ENCODE peak calls at places on chromosomes 3 and 15, in seven cellular contexts. V is fibroblast of mammary gland; Z is stimulated activated CD8-positive, alpha-beta memory T cell treated with anti-CD3 and anti-CD28 coated beads, Interleukin-15, amount 100 ng/mL, for 24 hours; I is skeletal muscle cell; G is stimulated activated naive B cell treated with anti-CD40 and anti-IgM and Interleukin-4, amounts not matched to agents 10 μg/mL and 1 μg/mL and 100 μg/mL, for 72 hours; B is EH; S is central memory CD4-positive, alpha-beta T cell. A is an unnamed sample.

GRCh38 chr3:71177375-71177774 is 406.2 kb downstream of the FOXP1 start:
- DNase-seq in V (no peak), Z (no peak), I (no peak), G (no peak), B (no peak), S (no peak), A (no peak)

GRCh38 chr15:63234479-63234878 is 42.9 kb upstream of the APH1B start:
- DNase-seq in V (peak; percentile 79), Z (no peak), I (no peak), G (no peak), B (peak; percentile 69), S (no peak), A (no peak)

GRCh38 chr3:173221010-173221409 is 80.0 kb upstream of the SPATA16 start:
- DNase-seq in V (no peak), Z (no peak), I (no peak), G (no peak), B (peak; percentile 40), S (no peak), A (no peak)

GRCh38 chr3:56878046-56878445 is 76.3 kb upstream of the ARHGEF3 start:
- DNase-seq in V (peak; percentile 50), Z (no peak), I (peak; percentile 47), G (no peak), B (no peak), S (peak; percentile 37), A (no peak)

GRCh38 chr3:176584413-176585176 is 612.7 kb downstream of the TBL1XR1 start:
- DNase-seq in V (peak; percentile 68), Z (no peak), I (peak; percentile 48), G (no peak), B (peak; percentile 84), S (no peak), A (no peak)

GRCh38 chr3:49248828-49249227 is 28.2 kb downstream of the C3orf62 start:
- DNase-seq in V (peak; percentile 42), Z (no peak), I (no peak), G (no peak), B (peak; percentile 56), S (no peak), A (no peak)

GRCh38 chr3:190053919-190054672 is 66.6 kb downstream of the P3H2 start:
- DNase-seq in V (peak; percentile 90), Z (no peak), I (no peak), G (no peak), B (peak; percentile 91), S (no peak), A (no peak)

GRCh38 chr3:129343643-129344360 is 65.1 kb downstream of the HMCES start:
- DNase-seq in V (peak; percentile 21), Z (no peak), I (no peak), G (no peak), B (peak; percentile 30), S (peak; percentile 6), A (no peak)

GRCh38 chr3:60582285-60582684 is 669.0 kb downstream of the FHIT start:
- DNase-seq in V (peak; percentile 33), Z (no peak), I (no peak), G (no peak), B (peak; percentile 5), S (no peak), A (no peak)

GRCh38 chr15:66780973-66781718 is 79.1 kb downstream of the SMAD6 start:
- DNase-seq in V (no peak), Z (no peak), I (no peak), G (no peak), B (no peak), S (no peak), A (no peak)

GRCh38 chr15:92810418-92811138 is 89.5 kb upstream of the CHD2 start:
- DNase-seq in V (peak; percentile 76), Z (no peak), I (no peak), G (no peak), B (peak; percentile 81), S (no peak), A (no peak)

GRCh38 chr15:89140595-89140994 is 52.3 kb downstream of the ABHD2 start:
- DNase-seq in V (no peak), Z (no peak), I (no peak), G (no peak), B (no peak), S (no peak), A (no peak)

GRCh38 chr15:65368300-65368617 is 9.5 kb downstream of the IGDCC3 start:
- DNase-seq in V (no peak), Z (no peak), I (no peak), G (no peak), B (no peak), S (no peak), A (no peak)

GRCh38 chr3:182258538-182259177 is 534.6 kb upstream of the ATP11B start:
- DNase-seq in V (peak; percentile 62), Z (no peak), I (peak; percentile 5), G (no peak), B (no peak), S (no peak), A (no peak)

GRCh38 chr15:92665100-92665555 is 9.6 kb upstream of the FAM174B start:
- DNase-seq in V (peak; percentile 31), Z (no peak), I (no peak), G (no peak), B (peak; percentile 82), S (no peak), A (no peak)

GRCh38 chr3:60281970-60282369 is 969.3 kb downstream of the FHIT start:
- DNase-seq in V (no peak), Z (no peak), I (no peak), G (no peak), B (no peak), S (no peak), A (no peak)

GRCh38 chr3:128575777-128576176 is 74.8 kb downstream of the RPN1 start:
- DNase-seq in V (no peak), Z (no peak), I (no peak), G (no peak), B (no peak), S (no peak), A (no peak)

GRCh38 chr3:10334461-10334860 is 13.5 kb upstream of the SEC13 start:
- DNase-seq in V (peak; percentile 74), Z (no peak), I (no peak), G (no peak), B (peak; percentile 78), S (no peak), A (no peak)

GRCh38 chr15:30791776-30792175 is 111.9 kb upstream of the FAN1 start:
- DNase-seq in V (no peak), Z (no peak), I (no peak), G (no peak), B (no peak), S (no peak), A (no peak)

GRCh38 chr3:95123104-95123503 is 1060.2 kb downstream of the NSUN3 start:
- DNase-seq in V (no peak), Z (no peak), I (no peak), G (no peak), B (no peak), S (no peak), A (no peak)

GRCh38 chr3:4313606-4314308 is 10.6 kb downstream of the SETMAR start:
- DNase-seq in V (no peak), Z (no peak), I (no peak), G (no peak), B (peak; percentile 49), S (no peak), A (no peak)

GRCh38 chr3:133153382-133153781 is 115.2 kb downstream of the TMEM108 start:
- DNase-seq in V (no peak), Z (no peak), I (no peak), G (no peak), B (no peak), S (no peak), A (no peak)

GRCh38 chr15:93803406-93803805 is 428.0 kb upstream of the MCTP2 start:
- DNase-seq in V (no peak), Z (no peak), I (no peak), G (no peak), B (no peak), S (no peak), A (no peak)

GRCh38 chr3:65473746-65474145 is 565.0 kb downstream of the MAGI1 start:
- DNase-seq in V (peak; percentile 21), Z (no peak), I (no peak), G (no peak), B (peak; percentile 56), S (no peak), A (no peak)

GRCh38 chr3:98734311-98734710 is 28.8 kb upstream of the ST3GAL6 start:
- DNase-seq in V (no peak), Z (no peak), I (no peak), G (no peak), B (no peak), S (no peak), A (no peak)

GRCh38 chr3:153901991-153902390 is 219.2 kb upstream of the ARHGEF26 start:
- DNase-seq in V (peak; percentile 74), Z (no peak), I (no peak), G (no peak), B (peak; percentile 19), S (no peak), A (no peak)

GRCh38 chr15:25624504-25625172 is 185.8 kb upstream of the UBE3A start:
- DNase-seq in V (no peak), Z (no peak), I (no peak), G (no peak), B (no peak), S (no peak), A (no peak)

GRCh38 chr3:73623996-73624362 is 762 bp downstream of the PDZRN3 start:
- DNase-seq in V (peak; percentile 75), Z (no peak), I (no peak), G (no peak), B (peak; percentile 81), S (no peak), A (no peak)

GRCh38 chr15:84715442-84716035 is 400 bp downstream of the SEC11A start:
- DNase-seq in V (peak; percentile 28), Z (no peak), I (no peak), G (peak; percentile 9), B (peak; percentile 43), S (no peak), A (no peak)

GRCh38 chr3:127574880-127575878 is 15.4 kb downstream of the TPRA1 start:
- DNase-seq in V (peak; percentile 90), Z (peak; percentile 68), I (peak; percentile 43), G (peak; percentile 75), B (peak; percentile 94), S (peak; percentile 82), A (peak; percentile 66)

A was measured in non-pigmented ciliary epithelial cell.